ENCODE peak calls at places on chromosomes 16 and 17, in eight cellular contexts. X is HCT116, W is esophagus muscularis mucosa, G is MM.1S, C is adrenal gland, T is body of pancreas, F is IMR-90, U is NT2/D1. P is an unnamed sample.

GRCh38 chr17:6639651-6640535 is 618 bp downstream of the KIAA0753 start:
- DNase-seq in X (no peak), W (no peak), G (peak; percentile 19), C (peak; percentile 47), T (no peak), F (peak; percentile 38), U (no peak), P (no peak)

GRCh38 chr16:13351651-13352217 is 450.3 kb downstream of the SHISA9 start:
- DNase-seq in X (no peak), W (no peak), G (no peak), C (no peak), T (no peak), F (no peak), U (no peak), P (no peak)

GRCh38 chr17:76492989-76493501 is 8.2 kb downstream of the RHBDF2 start:
- DNase-seq in X (no peak), W (no peak), G (peak; percentile 81), C (peak; percentile 71), T (peak; percentile 82), F (peak; percentile 93), U (no peak), P (peak; percentile 69)

GRCh38 chr17:76262732-76263344 is 2.3 kb upstream of the UBALD2 start:
- DNase-seq in X (no peak), W (no peak), G (peak; percentile 89), C (no peak), T (peak; percentile 88), F (no peak), U (no peak), P (no peak)

GRCh38 chr16:3950343-3951193 is 70.1 kb upstream of the CREBBP start:
- DNase-seq in X (no peak), W (no peak), G (no peak), C (peak; percentile 90), T (peak; percentile 68), F (peak; percentile 99), U (no peak), P (peak; percentile 86)

GRCh38 chr17:74339537-74340195 is 13.6 kb downstream of the KIF19 start:
- DNase-seq in X (no peak), W (no peak), G (no peak), C (no peak), T (no peak), F (no peak), U (no peak), P (no peak)

GRCh38 chr17:83069931-83070374 is 9.5 kb upstream of the METRNL start:
- DNase-seq in X (no peak), W (no peak), G (no peak), C (no peak), T (no peak), F (no peak), U (no peak), P (no peak)

GRCh38 chr16:30985401-30986128 is 558 bp downstream of the HSD3B7 start:
- DNase-seq in X (peak; percentile 37), W (no peak), G (no peak), C (peak; percentile 74), T (peak; percentile 92), F (no peak), U (no peak), P (no peak)

GRCh38 chr17:69501591-69502468 is 87.3 kb downstream of the MAP2K6 start:
- DNase-seq in X (no peak), W (no peak), G (no peak), C (no peak), T (peak; percentile 68), F (peak; percentile 90), U (no peak), P (no peak)

GRCh38 chr16:391885-392335 is 5.1 kb upstream of the NME4 start:
- DNase-seq in X (no peak), W (no peak), G (peak; percentile 57), C (peak; percentile 70), T (peak; percentile 60), F (peak; percentile 83), U (peak; percentile 80), P (no peak)

GRCh38 chr16:3737181-3737580 is 19.9 kb upstream of the TRAP1 start:
- DNase-seq in X (no peak), W (no peak), G (no peak), C (no peak), T (no peak), F (no peak), U (peak; percentile 72), P (no peak)

GRCh38 chr16:67170948-67171649 is 761 bp downstream of the NOL3 start:
- DNase-seq in X (no peak), W (no peak), G (no peak), C (peak; percentile 57), T (no peak), F (peak; percentile 41), U (no peak), P (no peak)

GRCh38 chr16:67173323-67173722 is 3.0 kb downstream of the NOL3 start:
- DNase-seq in X (no peak), W (no peak), G (no peak), C (no peak), T (no peak), F (no peak), U (no peak), P (no peak)

GRCh38 chr16:67174706-67175231 is 4.4 kb downstream of the NOL3 start:
- DNase-seq in X (no peak), W (no peak), G (no peak), C (peak; percentile 53), T (no peak), F (no peak), U (no peak), P (no peak)

GRCh38 chr16:67176662-67177061 is 6.3 kb downstream of the NOL3 start:
- DNase-seq in X (no peak), W (no peak), G (no peak), C (peak; percentile 30), T (no peak), F (no peak), U (no peak), P (no peak)

DNA sequence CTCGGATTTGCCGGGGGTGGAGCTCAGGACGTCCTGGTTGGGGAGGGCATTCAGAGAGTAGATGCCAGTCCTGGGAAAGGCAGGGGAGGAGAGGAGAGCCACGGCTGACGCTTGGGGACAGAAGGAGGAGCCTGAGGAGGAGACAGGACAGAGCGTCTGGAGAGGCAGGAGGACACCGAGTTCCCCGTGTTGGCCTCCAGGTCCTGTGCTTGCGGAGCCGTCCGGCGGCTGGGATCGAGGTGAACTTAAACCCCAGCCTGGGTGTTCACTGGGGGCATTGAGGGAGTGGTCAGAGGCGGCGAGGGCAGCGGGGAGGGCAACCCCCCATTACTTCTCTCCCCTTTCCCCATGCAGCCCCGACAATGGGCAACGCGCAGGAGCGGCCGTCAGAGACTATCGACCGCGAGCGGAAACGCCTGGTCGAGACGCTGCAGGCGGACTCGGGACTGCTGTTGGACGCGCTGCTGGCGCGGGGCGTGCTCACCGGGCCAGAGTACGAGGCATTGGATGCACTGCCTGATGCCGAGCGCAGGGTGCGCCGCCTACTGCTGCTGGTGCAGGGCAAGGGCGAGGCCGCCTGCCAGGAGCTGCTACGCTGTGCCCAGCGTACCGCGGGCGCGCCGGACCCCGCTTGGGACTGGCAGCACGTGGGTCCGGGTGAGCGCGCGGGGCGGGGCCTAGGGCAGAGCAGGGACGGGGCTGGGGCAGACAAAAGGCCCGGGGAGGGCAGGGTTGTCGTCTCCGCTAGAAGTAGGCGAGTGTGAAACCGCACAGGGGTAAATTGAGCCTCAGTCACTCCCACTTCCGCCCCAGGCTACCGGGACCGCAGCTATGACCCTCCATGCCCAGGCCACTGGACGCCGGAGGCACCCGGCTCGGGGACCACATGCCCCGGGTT is 3.7 kb downstream of the NOL3 start:
- DNase-seq in X (no peak), W (peak; percentile 94), G (peak; percentile 94), C (peak; percentile 95), T (peak; percentile 95), F (peak; percentile 76), U (no peak), P (peak; percentile 88)
- H3K4me1 ChIP-seq in X (peaks cover 57% of the 10 kb centered on the region), W (peaks cover 84% of the 10 kb centered on the region), G (peaks cover 35% of the 10 kb centered on the region), C (peaks cover 65% of the 10 kb centered on the region), T (peaks cover 60% of the 10 kb centered on the region), F (peaks cover 35% of the 10 kb centered on the region), U (peaks cover 28% of the 10 kb centered on the region), P (peaks cover 71% of the 10 kb centered on the region)

DNA sequence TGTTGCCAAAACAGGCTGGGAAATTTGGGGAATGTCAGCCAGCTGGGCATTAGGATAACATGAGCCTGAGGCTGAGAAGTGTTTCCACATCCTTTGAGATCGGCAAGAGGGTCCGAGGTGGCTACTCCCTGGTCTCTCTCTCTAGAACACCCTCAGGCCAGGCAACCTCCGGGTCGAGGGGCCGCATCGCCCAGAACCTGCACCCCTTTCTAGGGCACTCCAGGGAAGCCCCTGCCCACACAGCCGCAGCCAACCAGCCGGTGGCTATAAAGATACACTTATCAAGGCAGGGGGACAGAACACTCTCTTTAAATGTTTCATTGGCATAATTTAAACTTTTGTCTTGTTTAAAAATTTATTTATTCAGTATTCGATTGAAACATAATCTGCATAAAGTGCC is 23.5 kb downstream of the TBC1D16 start:
- DNase-seq in X (no peak), W (no peak), G (no peak), C (no peak), T (no peak), F (no peak), U (no peak), P (no peak)
- H3K27me3 ChIP-seq in X (no peaks in the 10 kb centered on the region), W (no peaks in the 10 kb centered on the region), G (peaks cover 94% of the 10 kb centered on the region), C (no peaks in the 10 kb centered on the region), T (no peaks in the 10 kb centered on the region), F (no peaks in the 10 kb centered on the region), U (no peaks in the 10 kb centered on the region), P (no peaks in the 10 kb centered on the region)

GRCh38 chr16:21650517-21650916 is 1.9 kb downstream of the IGSF6 start:
- DNase-seq in X (no peak), W (no peak), G (no peak), C (no peak), T (peak; percentile 44), F (no peak), U (no peak), P (no peak)
- H3K4me1 ChIP-seq in X (no peaks in the 10 kb centered on the region), W (peaks cover 22% of the 10 kb centered on the region), G (peaks cover 7% of the 10 kb centered on the region), C (peaks cover 43% of the 10 kb centered on the region), T (peaks cover 17% of the 10 kb centered on the region), F (peaks cover 2% of the 10 kb centered on the region), U (no peaks in the 10 kb centered on the region), P (peaks cover 20% of the 10 kb centered on the region)

GRCh38 chr16:71931599-71931998 is 36.3 kb downstream of the IST1 start:
- DNase-seq in X (no peak), W (no peak), G (no peak), C (no peak), T (no peak), F (no peak), U (no peak), P (no peak)

GRCh38 chr16:71933913-71934696 is 38.8 kb downstream of the IST1 start:
- DNase-seq in X (no peak), W (no peak), G (no peak), C (no peak), T (no peak), F (peak; percentile 79), U (no peak), P (no peak)

GRCh38 chr16:71930993-71931392 is 35.7 kb downstream of the IST1 start:
- DNase-seq in X (no peak), W (no peak), G (no peak), C (no peak), T (no peak), F (no peak), U (no peak), P (no peak)

GRCh38 chr16:71930013-71930563 is 34.8 kb downstream of the IST1 start:
- DNase-seq in X (no peak), W (no peak), G (no peak), C (no peak), T (no peak), F (peak; percentile 22), U (no peak), P (no peak)

DNA sequence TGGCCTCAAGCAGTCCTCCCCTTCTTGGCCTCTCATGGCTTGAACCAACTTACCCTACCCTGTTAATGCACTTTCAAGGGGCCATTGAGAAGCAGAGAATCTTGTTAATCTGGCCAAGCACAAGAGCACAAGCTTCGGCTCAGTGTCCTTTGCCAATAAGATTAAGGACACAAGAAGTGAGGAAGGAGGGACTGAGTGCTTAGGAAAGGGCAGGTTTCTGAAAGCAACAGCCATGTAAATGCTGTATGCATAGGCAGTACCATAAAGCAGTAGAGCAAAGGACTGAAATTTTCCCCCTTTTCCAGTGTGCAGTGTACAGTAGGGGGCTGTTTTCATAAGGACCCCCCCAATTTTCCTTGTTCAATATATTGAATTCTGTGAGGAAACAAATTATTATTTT is 37.7 kb downstream of the IST1 start:
- DNase-seq in X (no peak), W (no peak), G (no peak), C (no peak), T (no peak), F (no peak), U (no peak), P (no peak)
- H3K27me3 ChIP-seq in X (no peaks in the 10 kb centered on the region), W (no peaks in the 10 kb centered on the region), G (no peaks in the 10 kb centered on the region), C (no peaks in the 10 kb centered on the region), T (no peaks in the 10 kb centered on the region), F (no peaks in the 10 kb centered on the region), U (no peaks in the 10 kb centered on the region), P (no peaks in the 10 kb centered on the region)

P was measured in left ventricle myocardium inferior.